ENCODE peak calls at places on chromosomes 5 and 9, in four cellular contexts. H is heart right ventricle, B is brain microvascular endothelial cell, K is BE2C. F is an unnamed sample. For H3K27me3, the result is how much of the 10 kb centered on the place peaks cover.

GRCh38 chr5:87229780-87230179 is 37.9 kb upstream of the RASA1 start:
- DNase-seq in H (no peak), B (no peak), K (no peak), F (no peak)

GRCh38 chr5:98770911-98771322 is 2.5 kb upstream of the RGMB start:
- DNase-seq in H (no peak), B (no peak), K (no peak), F (no peak)

GRCh38 chr5:135107986-135108385 is 74.0 kb upstream of the PITX1 start:
- DNase-seq in H (no peak), B (no peak), K (no peak), F (no peak)

GRCh38 chr5:149317281-149318048 is 27.8 kb upstream of the GRPEL2 start:
- DNase-seq in H (no peak), B (peak), K (peak), F (no peak)

GRCh38 chr5:150000990-150001659 is 586 bp downstream of the HMGXB3 start:
- DNase-seq in H (peak), B (no peak), K (peak), F (peak)

GRCh38 chr5:138752341-138752950 is 779 bp upstream of the CTNNA1 start:
- DNase-seq in H (peak), B (no peak), K (no peak), F (peak)

GRCh38 chr5:176780951-176781350 is 29.4 kb upstream of the UNC5A start:
- DNase-seq in H (no peak), B (no peak), K (no peak), F (no peak)

GRCh38 chr5:172443441-172444109 is 10.8 kb downstream of the SH3PXD2B start:
- DNase-seq in H (peak), B (peak), K (peak), F (peak)

GRCh38 chr5:103041071-103041676 is 78.8 kb downstream of the GIN1 start:
- DNase-seq in H (no peak), B (no peak), K (no peak), F (no peak)

GRCh38 chr5:67221487-67222242 is 25.1 kb upstream of the CD180 start:
- DNase-seq in H (no peak), B (no peak), K (no peak), F (no peak)

GRCh38 chr9:750264-750967 is 91.1 kb upstream of the DMRT1 start:
- DNase-seq in H (no peak), B (no peak), K (no peak), F (peak)

GRCh38 chr9:35277649-35278359 is 116.0 kb downstream of the UNC13B start:
- DNase-seq in H (peak), B (peak), K (no peak), F (peak)

GRCh38 chr5:91183743-91184142 is 199.4 kb downstream of the ARRDC3 start:
- DNase-seq in H (peak), B (no peak), K (no peak), F (peak)

GRCh38 chr9:105690742-105691141 is 3.6 kb upstream of the TMEM38B start:
- DNase-seq in H (no peak), B (peak), K (no peak), F (no peak)

GRCh38 chr9:131627846-131628820 is 82.8 kb downstream of the PRRT1B start:
- DNase-seq in H (no peak), B (peak), K (peak), F (no peak)

GRCh38 chr9:63859475-63860215 is 1425.4 kb downstream of the FOXD4L5 start:
- DNase-seq in H (peak), B (no peak), K (no peak), F (peak)

GRCh38 chr9:123044556-123044955 is 11.1 kb downstream of the GPR21 start:
- DNase-seq in H (no peak), B (peak), K (no peak), F (no peak)

GRCh38 chr9:99114846-99115500 is 10.1 kb downstream of the TGFBR1 start:
- DNase-seq in H (no peak), B (no peak), K (no peak), F (no peak)

GRCh38 chr9:33202552-33203300 is 35.6 kb upstream of the B4GALT1 start:
- DNase-seq in H (peak), B (peak), K (no peak), F (no peak)

GRCh38 chr9:125850231-125850630 is 103.1 kb downstream of the PBX3 start:
- DNase-seq in H (no peak), B (no peak), K (no peak), F (no peak)

GRCh38 chr5:53253421-53253871 is 143.9 kb upstream of the MOCS2 start:
- DNase-seq in H (no peak), B (peak), K (no peak), F (no peak)

GRCh38 chr5:31854625-31855526 is 215.9 kb downstream of the PDZD2 start:
- DNase-seq in H (peak), B (no peak), K (peak), F (peak)

GRCh38 chr5:111227226-111227782 is 3.1 kb downstream of the CAMK4 start:
- DNase-seq in H (no peak), B (no peak), K (peak), F (no peak)

GRCh38 chr5:112965733-112966306 is 10.8 kb upstream of the DCP2 start:
- DNase-seq in H (no peak), B (no peak), K (no peak), F (no peak)

GRCh38 chr9:92989561-92989960 is 42.2 kb downstream of the FGD3 start:
- DNase-seq in H (no peak), B (no peak), K (no peak), F (no peak)

GRCh38 chr5:159581502-159582249 is 251.4 kb upstream of the IL12B start:
- DNase-seq in H (peak), B (peak), K (no peak), F (no peak)

DNA sequence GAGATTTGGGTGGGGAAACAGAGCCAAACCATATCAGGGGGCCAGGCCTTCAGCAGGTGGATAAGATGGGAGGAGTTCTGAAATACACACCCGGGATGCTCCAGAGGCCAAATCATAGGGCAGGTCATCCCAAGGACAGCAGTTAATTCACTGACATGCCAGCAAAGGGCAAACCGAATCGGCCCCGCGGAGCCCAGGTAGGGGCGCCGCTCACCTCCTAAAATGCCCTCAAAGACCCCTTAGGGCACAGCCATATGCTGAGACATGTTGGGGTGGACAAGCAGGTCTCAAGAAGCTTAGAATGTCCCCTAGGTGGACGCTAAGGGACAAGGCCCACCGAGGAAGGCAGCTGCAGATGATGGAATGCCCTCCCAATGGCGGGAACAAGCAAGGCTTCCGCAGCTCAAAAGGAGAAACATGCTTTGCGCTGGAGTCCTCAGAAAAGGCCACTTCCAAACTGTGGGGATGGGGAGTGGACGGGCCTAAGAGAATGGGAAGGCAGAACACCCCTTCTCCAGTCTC is 144.9 kb downstream of the ERCC6L2 start:
- DNase-seq in H (no peak), B (no peak), K (no peak), F (no peak)
- H3K4me3 ChIP-seq in H (peak), B (peak), K (peak), F (peak)

GRCh38 chr5:1444361-1445189 is 665 bp downstream of the SLC6A3 start:
- DNase-seq in H (no peak), B (no peak), K (no peak), F (no peak)
- H3K27me3 ChIP-seq in H (half or more), B (under half), K (half or more), F (under half)

GRCh38 chr5:1504617-1505016 is 19.1 kb downstream of the LPCAT1 start:
- DNase-seq in H (no peak), B (no peak), K (no peak), F (no peak)

GRCh38 chr5:1502046-1502736 is 21.6 kb downstream of the LPCAT1 start:
- DNase-seq in H (peak), B (no peak), K (no peak), F (peak)

GRCh38 chr5:1502737-1503120 is 21.0 kb downstream of the LPCAT1 start:
- DNase-seq in H (no peak), B (no peak), K (no peak), F (no peak)

GRCh38 chr5:1504244-1504595 is 19.5 kb downstream of the LPCAT1 start:
- DNase-seq in H (no peak), B (no peak), K (no peak), F (no peak)

DNA sequence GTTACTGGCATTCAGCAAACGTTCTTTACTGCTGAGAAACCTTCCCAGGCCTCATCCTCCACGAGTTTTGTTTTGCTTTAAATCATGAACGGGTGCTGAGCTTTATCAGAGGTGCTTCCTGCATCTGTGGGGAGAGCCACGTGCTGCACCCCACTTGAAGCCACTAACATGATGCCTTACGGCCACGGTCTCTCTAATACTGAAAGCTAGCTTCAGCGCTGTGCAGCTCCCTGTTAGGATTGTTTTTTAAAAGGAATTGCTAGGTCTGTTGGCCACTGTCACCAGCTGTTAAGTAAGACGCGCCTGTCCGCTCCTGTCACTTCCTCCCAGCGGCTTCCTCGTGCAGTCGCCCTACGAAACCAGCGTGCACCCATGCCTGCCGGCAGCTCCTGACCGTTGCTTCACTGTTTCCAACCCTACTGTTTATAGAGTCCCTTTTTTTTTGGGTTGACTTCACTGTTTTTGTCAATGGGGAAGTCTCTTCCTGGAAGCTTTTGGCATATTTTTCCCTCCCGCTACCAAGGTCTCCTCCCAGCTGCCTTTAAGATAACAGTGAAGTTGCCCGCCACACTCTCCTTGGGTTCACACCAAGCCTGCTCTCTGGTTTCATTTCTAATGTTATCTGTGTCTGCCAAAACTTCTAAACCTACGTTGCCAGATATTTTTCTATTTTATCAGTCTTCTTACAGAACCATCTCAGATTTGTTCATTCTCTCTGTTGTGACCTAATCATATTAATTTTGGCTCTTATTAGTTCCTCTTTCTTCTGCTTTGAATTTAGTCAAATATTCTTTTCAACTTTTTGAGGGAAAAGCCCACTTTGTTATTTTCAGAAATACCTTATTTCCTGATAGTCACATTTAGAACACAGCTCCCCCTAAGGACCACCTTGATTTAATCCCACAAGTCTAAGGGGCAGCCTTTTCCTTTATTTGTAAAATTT is 20.2 kb downstream of the LPCAT1 start:
- DNase-seq in H (peak), B (no peak), K (no peak), F (peak)
- TF ChIP-seq CTCF in H (no peak), B (peak), K (no peak), F (no peak)

GRCh38 chr5:140796718-140797095 is 2.1 kb downstream of the PCDHA2 start:
- DNase-seq in H (no peak), B (no peak), K (no peak), F (no peak)

GRCh38 chr5:140795259-140795641 is 598 bp downstream of the PCDHA2 start:
- DNase-seq in H (no peak), B (no peak), K (peak), F (no peak)

GRCh38 chr5:140791111-140791510 is 3.5 kb upstream of the PCDHA2 start:
- DNase-seq in H (no peak), B (no peak), K (no peak), F (no peak)

GRCh38 chr5:140794594-140795258 is at the start of gene PCDHA2:
- DNase-seq in H (no peak), B (no peak), K (peak), F (no peak)
- H3K4me3 ChIP-seq in H (no peak), B (no peak), K (peak), F (no peak)

GRCh38 chr5:127804886-127805426 is 101.8 kb downstream of the CCDC192 start:
- DNase-seq in H (no peak), B (no peak), K (no peak), F (no peak)

GRCh38 chr5:127801751-127802476 is 98.7 kb downstream of the CCDC192 start:
- DNase-seq in H (no peak), B (peak), K (no peak), F (no peak)

GRCh38 chr5:127802477-127802865 is 99.3 kb downstream of the CCDC192 start:
- DNase-seq in H (no peak), B (peak), K (no peak), F (no peak)

GRCh38 chr5:127806776-127807175 is 103.6 kb downstream of the CCDC192 start:
- DNase-seq in H (no peak), B (no peak), K (no peak), F (no peak)

DNA sequence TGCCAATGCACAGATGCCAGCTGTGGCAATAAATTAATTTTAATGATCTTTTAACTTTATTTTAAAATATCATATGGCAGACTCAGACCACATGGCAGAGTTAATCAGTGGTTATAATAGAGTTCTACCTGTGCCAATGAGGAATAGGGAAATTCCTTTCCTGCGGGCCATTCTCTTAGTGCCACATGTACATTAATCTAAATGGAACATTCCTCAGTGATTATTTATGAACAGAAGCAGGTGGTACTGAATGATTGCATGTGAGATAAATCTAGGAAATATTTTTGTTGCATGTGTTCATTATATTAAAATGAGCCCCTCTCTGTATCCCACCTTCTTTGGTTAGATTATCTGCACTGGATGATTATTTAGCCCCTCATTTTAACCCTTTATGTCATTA is 102.3 kb downstream of the CCDC192 start:
- DNase-seq in H (no peak), B (no peak), K (no peak), F (no peak)
- H3K27me3 ChIP-seq in H (under half), B (under half), K (under half), F (under half)

DNA sequence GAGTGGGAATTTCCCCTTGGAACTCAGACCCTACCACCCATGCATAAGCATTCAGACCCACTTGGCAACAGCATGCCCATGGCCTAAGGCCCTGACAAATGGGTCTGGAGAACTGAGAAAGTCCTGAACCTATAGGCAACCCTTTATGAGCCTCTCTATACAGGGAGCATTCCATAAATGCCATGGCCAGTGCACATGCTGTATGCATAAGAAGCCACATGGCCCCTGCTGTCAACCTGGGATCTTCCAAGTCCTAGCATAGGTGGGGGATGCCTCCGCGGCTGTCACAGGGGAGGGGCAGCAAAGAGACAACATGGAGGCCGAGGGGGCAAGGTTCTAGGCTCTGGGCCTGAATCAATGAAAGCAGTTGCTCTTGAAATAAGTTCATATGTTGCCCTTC is 8.2 kb upstream of the NIPAL4 start:
- DNase-seq in H (no peak), B (no peak), K (no peak), F (no peak)
- TF ChIP-seq CTCF in H (no peak), B (no peak), K (no peak), F (no peak)

GRCh38 chr9:138023394-138024124 is 146.0 kb downstream of the CACNA1B start:
- DNase-seq in H (no peak), B (no peak), K (no peak), F (peak)

GRCh38 chr9:138024131-138024530 is 146.5 kb downstream of the CACNA1B start:
- DNase-seq in H (no peak), B (no peak), K (no peak), F (peak)

GRCh38 chr9:138022121-138022741 is 144.6 kb downstream of the CACNA1B start:
- DNase-seq in H (no peak), B (no peak), K (no peak), F (no peak)

GRCh38 chr9:138021251-138022056 is 143.9 kb downstream of the CACNA1B start:
- DNase-seq in H (no peak), B (no peak), K (no peak), F (no peak)

GRCh38 chr9:138022756-138023393 is 145.3 kb downstream of the CACNA1B start:
- DNase-seq in H (no peak), B (no peak), K (no peak), F (no peak)
- H3K4me3 ChIP-seq in H (no peak), B (no peak), K (no peak), F (no peak)

F was measured in tibial artery.